ENCODE peak calls at places on chromosomes 6 and 20, in eight cellular contexts. One of them, this sample, is unnamed.

GRCh38 chr20:36967636-36968035 is 16.1 kb upstream of the SAMHD1 start:
- DNase-seq in ovary: no peak
- DNase-seq in NB4: no peak
- DNase-seq in CD4-positive, alpha-beta T cell: no peak
- DNase-seq in non-pigmented ciliary epithelial cell: no peak
- DNase-seq in stimulated activated CD4-positive, alpha-beta T cell treated with anti-CD3 and anti-CD28 coated beads, Interleukin-1b, Interleukin-23, amount 100 ng/mL, for 1 hour: no peak
- DNase-seq in heart left ventricle: no peak
- DNase-seq in KBM-7: no peak
- DNase-seq in this sample: no peak

GRCh38 chr6:95410168-95410567 is 167.2 kb upstream of the MANEA start:
- DNase-seq in ovary: no peak
- DNase-seq in NB4: no peak
- DNase-seq in CD4-positive, alpha-beta T cell: no peak
- DNase-seq in non-pigmented ciliary epithelial cell: no peak
- DNase-seq in stimulated activated CD4-positive, alpha-beta T cell treated with anti-CD3 and anti-CD28 coated beads, Interleukin-1b, Interleukin-23, amount 100 ng/mL, for 1 hour: no peak
- DNase-seq in heart left ventricle: no peak
- DNase-seq in KBM-7: no peak
- DNase-seq in this sample: no peak

GRCh38 chr20:63011798-63012197 is 5.0 kb upstream of the BHLHE23 start:
- DNase-seq in ovary: no peak
- DNase-seq in NB4: no peak
- DNase-seq in CD4-positive, alpha-beta T cell: no peak
- DNase-seq in non-pigmented ciliary epithelial cell: no peak
- DNase-seq in stimulated activated CD4-positive, alpha-beta T cell treated with anti-CD3 and anti-CD28 coated beads, Interleukin-1b, Interleukin-23, amount 100 ng/mL, for 1 hour: no peak
- DNase-seq in heart left ventricle: no peak
- DNase-seq in KBM-7: no peak
- DNase-seq in this sample: no peak

GRCh38 chr6:89287351-89288028 is 27.6 kb downstream of the GABRR2 start:
- DNase-seq in ovary: no peak
- DNase-seq in NB4: no peak
- DNase-seq in CD4-positive, alpha-beta T cell: no peak
- DNase-seq in non-pigmented ciliary epithelial cell: no peak
- DNase-seq in stimulated activated CD4-positive, alpha-beta T cell treated with anti-CD3 and anti-CD28 coated beads, Interleukin-1b, Interleukin-23, amount 100 ng/mL, for 1 hour: no peak
- DNase-seq in heart left ventricle: no peak
- DNase-seq in KBM-7: no peak
- DNase-seq in this sample: no peak

GRCh38 chr6:43269273-43270007 is 26.2 kb downstream of the TTBK1 start:
- DNase-seq in ovary: no peak
- DNase-seq in NB4: peak; percentile 52
- DNase-seq in CD4-positive, alpha-beta T cell: peak; percentile 31
- DNase-seq in non-pigmented ciliary epithelial cell: no peak
- DNase-seq in stimulated activated CD4-positive, alpha-beta T cell treated with anti-CD3 and anti-CD28 coated beads, Interleukin-1b, Interleukin-23, amount 100 ng/mL, for 1 hour: peak; percentile 21
- DNase-seq in heart left ventricle: peak; percentile 60
- DNase-seq in KBM-7: peak; percentile 31
- DNase-seq in this sample: no peak

GRCh38 chr20:22586645-22587310 is 2.4 kb upstream of the FOXA2 start:
- DNase-seq in ovary: no peak
- DNase-seq in NB4: peak; percentile 33
- DNase-seq in CD4-positive, alpha-beta T cell: no peak
- DNase-seq in non-pigmented ciliary epithelial cell: no peak
- DNase-seq in stimulated activated CD4-positive, alpha-beta T cell treated with anti-CD3 and anti-CD28 coated beads, Interleukin-1b, Interleukin-23, amount 100 ng/mL, for 1 hour: no peak
- DNase-seq in heart left ventricle: no peak
- DNase-seq in KBM-7: peak; percentile 9
- DNase-seq in this sample: peak; percentile 51

GRCh38 chr6:14709066-14709670 is 536.7 kb upstream of the JARID2 start:
- DNase-seq in ovary: no peak
- DNase-seq in NB4: no peak
- DNase-seq in CD4-positive, alpha-beta T cell: no peak
- DNase-seq in non-pigmented ciliary epithelial cell: no peak
- DNase-seq in stimulated activated CD4-positive, alpha-beta T cell treated with anti-CD3 and anti-CD28 coated beads, Interleukin-1b, Interleukin-23, amount 100 ng/mL, for 1 hour: no peak
- DNase-seq in heart left ventricle: no peak
- DNase-seq in KBM-7: no peak
- DNase-seq in this sample: no peak

GRCh38 chr20:58471161-58471834 is 43.9 kb downstream of the APCDD1L start:
- DNase-seq in ovary: peak; percentile 81
- DNase-seq in NB4: no peak
- DNase-seq in CD4-positive, alpha-beta T cell: no peak
- DNase-seq in non-pigmented ciliary epithelial cell: no peak
- DNase-seq in stimulated activated CD4-positive, alpha-beta T cell treated with anti-CD3 and anti-CD28 coated beads, Interleukin-1b, Interleukin-23, amount 100 ng/mL, for 1 hour: no peak
- DNase-seq in heart left ventricle: peak; percentile 67
- DNase-seq in KBM-7: no peak
- DNase-seq in this sample: no peak

GRCh38 chr6:158017621-158018369 is 36.1 kb downstream of the SYNJ2 start:
- DNase-seq in ovary: peak; percentile 12
- DNase-seq in NB4: no peak
- DNase-seq in CD4-positive, alpha-beta T cell: no peak
- DNase-seq in non-pigmented ciliary epithelial cell: no peak
- DNase-seq in stimulated activated CD4-positive, alpha-beta T cell treated with anti-CD3 and anti-CD28 coated beads, Interleukin-1b, Interleukin-23, amount 100 ng/mL, for 1 hour: no peak
- DNase-seq in heart left ventricle: no peak
- DNase-seq in KBM-7: no peak
- DNase-seq in this sample: no peak

GRCh38 chr6:49579649-49580048 is 29.2 kb downstream of the C6orf141 start:
- DNase-seq in ovary: no peak
- DNase-seq in NB4: no peak
- DNase-seq in CD4-positive, alpha-beta T cell: no peak
- DNase-seq in non-pigmented ciliary epithelial cell: no peak
- DNase-seq in stimulated activated CD4-positive, alpha-beta T cell treated with anti-CD3 and anti-CD28 coated beads, Interleukin-1b, Interleukin-23, amount 100 ng/mL, for 1 hour: no peak
- DNase-seq in heart left ventricle: no peak
- DNase-seq in KBM-7: no peak
- DNase-seq in this sample: no peak

GRCh38 chr6:72861935-72862432 is 240.1 kb downstream of the KCNQ5 start:
- DNase-seq in ovary: no peak
- DNase-seq in NB4: peak; percentile 72
- DNase-seq in CD4-positive, alpha-beta T cell: no peak
- DNase-seq in non-pigmented ciliary epithelial cell: no peak
- DNase-seq in stimulated activated CD4-positive, alpha-beta T cell treated with anti-CD3 and anti-CD28 coated beads, Interleukin-1b, Interleukin-23, amount 100 ng/mL, for 1 hour: no peak
- DNase-seq in heart left ventricle: peak; percentile 27
- DNase-seq in KBM-7: peak; percentile 83
- DNase-seq in this sample: no peak

GRCh38 chr20:18637296-18637695 is 49.4 kb downstream of the DTD1 start:
- DNase-seq in ovary: no peak
- DNase-seq in NB4: no peak
- DNase-seq in CD4-positive, alpha-beta T cell: no peak
- DNase-seq in non-pigmented ciliary epithelial cell: no peak
- DNase-seq in stimulated activated CD4-positive, alpha-beta T cell treated with anti-CD3 and anti-CD28 coated beads, Interleukin-1b, Interleukin-23, amount 100 ng/mL, for 1 hour: no peak
- DNase-seq in heart left ventricle: no peak
- DNase-seq in KBM-7: no peak
- DNase-seq in this sample: no peak

GRCh38 chr6:29965873-29966601 is 23.7 kb downstream of the HLA-A start:
- DNase-seq in ovary: peak; percentile 76
- DNase-seq in NB4: peak; percentile 97
- DNase-seq in CD4-positive, alpha-beta T cell: no peak
- DNase-seq in non-pigmented ciliary epithelial cell: no peak
- DNase-seq in stimulated activated CD4-positive, alpha-beta T cell treated with anti-CD3 and anti-CD28 coated beads, Interleukin-1b, Interleukin-23, amount 100 ng/mL, for 1 hour: no peak
- DNase-seq in heart left ventricle: peak; percentile 92
- DNase-seq in KBM-7: peak; percentile 87
- DNase-seq in this sample: no peak

GRCh38 chr6:137973201-137973600 is 106.1 kb downstream of the TNFAIP3 start:
- DNase-seq in ovary: no peak
- DNase-seq in NB4: no peak
- DNase-seq in CD4-positive, alpha-beta T cell: no peak
- DNase-seq in non-pigmented ciliary epithelial cell: no peak
- DNase-seq in stimulated activated CD4-positive, alpha-beta T cell treated with anti-CD3 and anti-CD28 coated beads, Interleukin-1b, Interleukin-23, amount 100 ng/mL, for 1 hour: no peak
- DNase-seq in heart left ventricle: no peak
- DNase-seq in KBM-7: no peak
- DNase-seq in this sample: no peak

This sample was measured in GM12892.